ENCODE peak calls at places on chromosomes 2 and 18, in four cellular contexts. K is SK-N-SH, L is HepG2, C is H1. I is an unnamed sample.

GRCh38 chr2:37532503-37532902 is 138.9 kb downstream of the CDC42EP3 start:
- DNase-seq in K (no peak), L (no peak), C (no peak), I (no peak)

GRCh38 chr2:110853516-110853915 is 121.1 kb downstream of the ACOXL start:
- DNase-seq in K (no peak), L (peak), C (no peak), I (peak)

GRCh38 chr2:148990968-148991367 is 47.5 kb upstream of the LYPD6B start:
- DNase-seq in K (peak), L (peak), C (no peak), I (no peak)

GRCh38 chr2:24153478-24153877 is 21.4 kb upstream of the FAM228A start:
- DNase-seq in K (no peak), L (no peak), C (no peak), I (no peak)

GRCh38 chr2:223998983-223999382 is 40.1 kb downstream of the SERPINE2 start:
- DNase-seq in K (no peak), L (no peak), C (no peak), I (no peak)

GRCh38 chr2:96340493-96341414 is 5.2 kb downstream of the NCAPH start:
- DNase-seq in K (no peak), L (no peak), C (no peak), I (no peak)

GRCh38 chr2:70141754-70142589 is 48.8 kb downstream of the C2orf42 start:
- DNase-seq in K (peak), L (peak), C (no peak), I (peak)

GRCh38 chr2:225113356-225114015 is 71.2 kb upstream of the DOCK10 start:
- DNase-seq in K (no peak), L (no peak), C (no peak), I (no peak)

GRCh38 chr2:169670215-169670651 is 24.0 kb downstream of the CFAP210 start:
- DNase-seq in K (no peak), L (peak), C (no peak), I (peak)

GRCh38 chr2:27085670-27086089 is 892 bp upstream of the KHK start:
- DNase-seq in K (peak), L (no peak), C (no peak), I (peak)

GRCh38 chr2:110931648-110932047 is 189.1 kb upstream of the BCL2L11 start:
- DNase-seq in K (no peak), L (no peak), C (no peak), I (no peak)

GRCh38 chr2:162424816-162425215 is 80.9 kb downstream of the GCA start:
- DNase-seq in K (no peak), L (no peak), C (no peak), I (no peak)

GRCh38 chr18:76432274-76432755 is 62.7 kb downstream of the ZNF516 start:
- DNase-seq in K (no peak), L (no peak), C (no peak), I (no peak)

GRCh38 chr18:59631583-59632181 is 65.5 kb downstream of the CCBE1 start:
- DNase-seq in K (peak), L (peak), C (no peak), I (no peak)

GRCh38 chr2:152425765-152426710 is 91.1 kb downstream of the FMNL2 start:
- DNase-seq in K (no peak), L (peak), C (no peak), I (no peak)

GRCh38 chr2:85999131-85999831 is 106.4 kb downstream of the POLR1A start:
- DNase-seq in K (no peak), L (no peak), C (no peak), I (no peak)

GRCh38 chr2:207256476-207257207 is 90.9 kb upstream of the KLF7 start:
- DNase-seq in K (peak), L (no peak), C (no peak), I (no peak)

GRCh38 chr2:51027968-51028367 is 4.0 kb downstream of the NRXN1 start:
- DNase-seq in K (no peak), L (no peak), C (no peak), I (no peak)

GRCh38 chr2:88350641-88351601 is 101.6 kb downstream of the FOXI3 start:
- DNase-seq in K (peak), L (peak), C (no peak), I (peak)

GRCh38 chr2:101558740-101559508 is 84.0 kb upstream of the RFX8 start:
- DNase-seq in K (no peak), L (peak), C (no peak), I (no peak)

GRCh38 chr2:182558564-182558963 is 131.7 kb upstream of the PDE1A start:
- DNase-seq in K (no peak), L (no peak), C (no peak), I (no peak)
- TF ChIP-seq GABPA in K (no peak), L (no peak), C (no peak), I (no peak)

DNA sequence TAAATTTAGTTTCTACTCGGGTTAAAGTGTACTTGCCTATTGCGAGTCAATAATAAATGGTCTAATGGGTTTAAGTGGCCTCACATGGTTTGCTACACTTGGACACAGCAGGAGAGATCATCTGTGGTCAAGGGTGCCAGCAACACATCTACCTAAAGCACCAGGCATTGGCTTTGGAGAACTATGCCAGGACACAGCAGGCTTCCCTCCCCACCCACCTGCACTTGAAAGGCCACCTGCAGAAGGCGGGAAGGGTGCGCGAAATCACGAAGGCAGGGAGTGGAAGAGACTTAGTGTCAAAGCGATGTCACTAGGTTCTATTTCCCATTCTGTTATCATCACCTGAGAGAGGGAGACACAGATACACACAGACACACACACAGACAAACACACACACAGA is 44.5 kb downstream of the MYT1L start:
- DNase-seq in K (no peak), L (no peak), C (no peak), I (no peak)
- TF ChIP-seq CHD2 in K (no peak), L (no peak), C (no peak), I (no peak)

GRCh38 chr18:22297008-22297407 is 120.7 kb downstream of the CTAGE1 start:
- DNase-seq in K (no peak), L (no peak), C (no peak), I (no peak)

GRCh38 chr18:22302152-22302551 is 115.6 kb downstream of the CTAGE1 start:
- DNase-seq in K (no peak), L (no peak), C (no peak), I (no peak)

DNA sequence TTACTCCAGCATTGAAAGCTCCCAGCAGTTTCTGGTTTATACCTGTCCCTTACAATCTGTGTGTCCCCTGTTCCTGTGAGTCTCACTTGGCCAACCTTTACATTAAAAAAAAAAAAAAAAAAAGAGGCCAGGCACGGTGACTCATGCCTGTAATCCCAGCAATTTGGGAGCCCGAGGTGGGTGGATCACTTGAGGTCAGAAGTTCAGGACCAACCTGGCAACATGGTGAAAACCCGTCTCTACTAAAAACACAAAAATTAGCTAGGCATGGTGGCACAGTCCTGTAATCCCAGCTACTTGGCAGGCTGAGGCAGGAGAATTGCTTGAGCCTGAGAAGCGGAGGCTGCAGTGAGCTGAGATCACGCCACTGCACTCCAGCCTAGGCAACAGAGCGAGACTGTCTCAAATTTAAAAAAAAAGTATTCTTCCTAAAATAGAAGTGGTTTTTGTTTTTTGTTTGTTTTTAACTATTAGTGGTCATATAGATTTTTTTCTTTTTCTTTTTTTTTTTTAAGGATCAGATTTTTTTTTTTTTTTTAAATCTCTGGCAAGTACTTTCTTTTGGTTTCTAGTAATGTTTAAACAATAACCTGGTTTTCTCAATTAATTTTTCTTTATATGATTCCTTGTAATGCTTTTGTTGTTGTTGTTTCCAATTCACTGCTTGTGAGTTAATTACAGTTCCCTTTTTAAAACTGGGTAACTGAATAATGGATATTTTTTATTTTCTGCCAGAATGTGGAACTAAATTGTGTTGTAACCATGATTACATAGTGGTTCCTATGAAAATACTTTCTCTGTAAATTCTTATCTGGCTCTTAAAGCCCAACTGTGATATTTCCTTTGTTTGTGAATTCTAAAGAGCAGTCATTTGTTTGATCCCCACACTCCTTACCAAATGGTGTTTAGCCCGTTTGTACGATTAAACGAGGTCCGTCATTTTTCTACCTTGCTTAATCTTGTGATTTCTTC is 116.8 kb downstream of the CTAGE1 start:
- DNase-seq in K (no peak), L (no peak), C (no peak), I (no peak)
- TF ChIP-seq GABPA in K (no peak), L (no peak), C (no peak), I (no peak)

GRCh38 chr2:12010059-12010458 is 263.6 kb downstream of the LPIN1 start:
- DNase-seq in K (no peak), L (no peak), C (no peak), I (no peak)
- TF ChIP-seq CHD2 in K (no peak), L (no peak), C (no peak), I (no peak)

GRCh38 chr18:31104444-31104843 is 2.2 kb upstream of the DSC2 start:
- DNase-seq in K (no peak), L (no peak), C (no peak), I (no peak)
- TF ChIP-seq GABPA in K (no peak), L (no peak), C (no peak), I (no peak)

GRCh38 chr2:179050735-179051134 is 798 bp upstream of the CCDC141 start:
- DNase-seq in K (no peak), L (no peak), C (no peak), I (no peak)

GRCh38 chr2:179051250-179051649 is 1.3 kb upstream of the CCDC141 start:
- DNase-seq in K (no peak), L (no peak), C (no peak), I (no peak)

GRCh38 chr2:179044500-179044899 is 5.4 kb downstream of the CCDC141 start:
- DNase-seq in K (no peak), L (no peak), C (no peak), I (no peak)

GRCh38 chr2:179049203-179049545 is 763 bp downstream of the CCDC141 start:
- DNase-seq in K (no peak), L (no peak), C (no peak), I (no peak)

GRCh38 chr2:179049546-179050311 is at the start of gene CCDC141:
- DNase-seq in K (peak), L (peak), C (no peak), I (no peak)
- TF ChIP-seq CHD2 in K (no peak), L (no peak), C (no peak), I (no peak)

I was measured in K562.